ENCODE peak calls at places on chromosomes 3 and 15, in six cellular contexts. One of them, this sample, is unnamed.

GRCh38 chr15:71679223-71680078 is 130.9 kb upstream of the NR2E3 start:
- DNase-seq in endothelial cell: no peak
- DNase-seq in C1 segment of cervical spinal cord: no peak
- DNase-seq in fibroblast of pulmonary artery: peak
- DNase-seq in Caco-2: no peak
- DNase-seq in NCI-H524: no peak
- DNase-seq in this sample: no peak

GRCh38 chr15:80668546-80669236 is 26.4 kb upstream of the ABHD17C start:
- DNase-seq in endothelial cell: no peak
- DNase-seq in fibroblast of pulmonary artery: no peak
- DNase-seq in NCI-H524: no peak
- DNase-seq in Caco-2: no peak
- DNase-seq in C1 segment of cervical spinal cord: no peak
- DNase-seq in this sample: no peak

GRCh38 chr3:115415246-115415645 is 208.1 kb upstream of the GAP43 start:
- DNase-seq in fibroblast of pulmonary artery: no peak
- DNase-seq in C1 segment of cervical spinal cord: no peak
- DNase-seq in endothelial cell: no peak
- DNase-seq in NCI-H524: no peak
- DNase-seq in Caco-2: no peak
- DNase-seq in this sample: no peak

GRCh38 chr15:68487087-68487843 is 55.3 kb upstream of the ITGA11 start:
- DNase-seq in NCI-H524: no peak
- DNase-seq in C1 segment of cervical spinal cord: no peak
- DNase-seq in fibroblast of pulmonary artery: no peak
- DNase-seq in Caco-2: no peak
- DNase-seq in endothelial cell: no peak
- DNase-seq in this sample: no peak

GRCh38 chr15:69725957-69726356 is 273.3 kb downstream of the RPLP1 start:
- DNase-seq in fibroblast of pulmonary artery: no peak
- DNase-seq in Caco-2: no peak
- DNase-seq in NCI-H524: no peak
- DNase-seq in endothelial cell: no peak
- DNase-seq in C1 segment of cervical spinal cord: peak
- DNase-seq in this sample: no peak

GRCh38 chr3:101868534-101869464 is 19.5 kb downstream of the NFKBIZ start:
- DNase-seq in Caco-2: peak
- DNase-seq in endothelial cell: no peak
- DNase-seq in fibroblast of pulmonary artery: peak
- DNase-seq in C1 segment of cervical spinal cord: no peak
- DNase-seq in NCI-H524: no peak
- DNase-seq in this sample: no peak

GRCh38 chr15:40731034-40731433 is 24.0 kb downstream of the RMDN3 start:
- DNase-seq in Caco-2: no peak
- DNase-seq in fibroblast of pulmonary artery: peak
- DNase-seq in NCI-H524: no peak
- DNase-seq in C1 segment of cervical spinal cord: no peak
- DNase-seq in endothelial cell: no peak
- DNase-seq in this sample: no peak

GRCh38 chr15:57680021-57680420 is 26.5 kb upstream of the POLR2M start:
- DNase-seq in NCI-H524: no peak
- DNase-seq in endothelial cell: no peak
- DNase-seq in C1 segment of cervical spinal cord: no peak
- DNase-seq in fibroblast of pulmonary artery: peak
- DNase-seq in Caco-2: no peak
- DNase-seq in this sample: no peak